ENCODE peak calls at places on chromosomes 5 and 9, in five cellular contexts. V, Y, U, W and Q are unnamed samples.

GRCh38 chr9:127123239-127123935 is 952 bp upstream of the ANGPTL2 start:
- DNase-seq in V (no peak), Y (no peak), U (peak), W (no peak), Q (peak)

GRCh38 chr5:113081881-113082546 is 105.4 kb downstream of the DCP2 start:
- DNase-seq in V (no peak), Y (no peak), U (no peak), W (no peak), Q (no peak)

GRCh38 chr9:89805726-89806125 is 200.9 kb downstream of the GADD45G start:
- DNase-seq in V (no peak), Y (no peak), U (no peak), W (no peak), Q (no peak)

GRCh38 chr9:69380301-69380700 is 55.3 kb downstream of the ENTREP1 start:
- DNase-seq in V (no peak), Y (no peak), U (no peak), W (no peak), Q (no peak)

GRCh38 chr5:142109356-142110045 is 922 bp downstream of the NDFIP1 start:
- DNase-seq in V (no peak), Y (peak), U (no peak), W (no peak), Q (no peak)

GRCh38 chr5:39447059-39447458 is 22.3 kb upstream of the DAB2 start:
- DNase-seq in V (no peak), Y (no peak), U (no peak), W (no peak), Q (no peak)

GRCh38 chr5:149439899-149440655 is 61.0 kb upstream of the IL17B start:
- DNase-seq in V (peak), Y (no peak), U (no peak), W (peak), Q (no peak)

GRCh38 chr5:172446336-172447051 is 7.8 kb downstream of the SH3PXD2B start:
- DNase-seq in V (no peak), Y (no peak), U (no peak), W (no peak), Q (peak)